ENCODE peak calls at places on chromosomes 13 and 19, in nine cellular contexts. U, Y, J, S, O, C, Q, W and T are unnamed samples.
A peak's percentile ranks its signal among the peaks of the same experiment; 100 is the strongest.

GRCh38 chr19:45716314-45717130 is 14.2 kb downstream of the FBXO46 start:
- DNase-seq in U (no peak), Y (no peak), J (peak; percentile 36), S (no peak), O (no peak), C (peak; percentile 35), Q (no peak), W (peak; percentile 43), T (peak; percentile 22)

GRCh38 chr19:860481-861098 is 1.1 kb downstream of the CFD start:
- DNase-seq in U (no peak), Y (peak; percentile 59), J (peak; percentile 89), S (peak; percentile 73), O (peak; percentile 77), C (peak; percentile 66), Q (no peak), W (peak; percentile 69), T (no peak)

GRCh38 chr13:58682616-58683015 is 1051.1 kb downstream of the PCDH17 start:
- DNase-seq in U (no peak), Y (no peak), J (no peak), S (no peak), O (no peak), C (no peak), Q (no peak), W (no peak), T (no peak)

GRCh38 chr19:30330266-30330665 is 41.9 kb upstream of the ZNF536 start:
- DNase-seq in U (no peak), Y (no peak), J (no peak), S (no peak), O (no peak), C (no peak), Q (peak; percentile 19), W (no peak), T (no peak)

GRCh38 chr19:49512970-49513745 is 697 bp downstream of the FCGRT start:
- DNase-seq in U (no peak), Y (peak; percentile 59), J (no peak), S (no peak), O (peak; percentile 55), C (peak; percentile 46), Q (no peak), W (peak; percentile 73), T (peak; percentile 72)

GRCh38 chr13:32267836-32268439 is 47.2 kb downstream of the ZAR1L start:
- DNase-seq in U (no peak), Y (peak; percentile 57), J (no peak), S (peak; percentile 51), O (no peak), C (no peak), Q (no peak), W (no peak), T (no peak)

GRCh38 chr13:99311748-99312492 is 4.7 kb upstream of the GPR183 start:
- DNase-seq in U (no peak), Y (no peak), J (no peak), S (no peak), O (no peak), C (peak; percentile 58), Q (peak; percentile 74), W (no peak), T (peak; percentile 50)

GRCh38 chr19:14325863-14326262 is 55.4 kb upstream of the ADGRE5 start:
- DNase-seq in U (no peak), Y (no peak), J (peak; percentile 33), S (no peak), O (no peak), C (no peak), Q (no peak), W (no peak), T (no peak)

GRCh38 chr19:50959731-50960500 is 7.1 kb upstream of the KLK5 start:
- DNase-seq in U (no peak), Y (no peak), J (peak; percentile 52), S (no peak), O (no peak), C (no peak), Q (no peak), W (no peak), T (no peak)

DNA sequence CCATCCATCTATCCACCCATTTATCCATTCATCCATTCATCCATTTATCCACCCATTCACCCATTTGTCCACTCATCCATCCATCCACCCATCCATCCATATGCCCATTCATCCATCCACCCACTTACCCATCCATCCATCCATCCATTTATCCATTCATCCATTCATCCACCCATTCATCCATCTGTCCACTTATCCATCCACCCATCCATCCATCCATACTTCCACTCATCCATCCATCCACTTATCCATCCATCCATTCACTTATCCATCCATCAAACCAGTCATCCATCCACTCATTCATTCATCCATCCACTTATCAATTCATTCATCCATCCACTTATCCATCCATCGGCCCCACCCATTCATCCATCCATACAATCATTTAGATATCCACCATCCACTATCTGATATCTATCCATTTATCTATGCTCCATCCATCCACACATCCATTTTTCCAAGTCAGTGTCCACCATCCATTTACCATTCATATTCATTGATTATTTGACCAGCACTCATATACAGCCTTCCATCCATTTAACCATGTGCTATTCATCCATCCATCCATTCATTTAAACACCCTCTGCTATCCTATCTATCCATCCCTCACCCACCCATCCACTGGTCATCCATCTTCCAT is 2.8 kb downstream of the TMEM221 start:
- DNase-seq in U (no peak), Y (no peak), J (no peak), S (no peak), O (no peak), C (no peak), Q (no peak), W (no peak), T (no peak)
- TF ChIP-seq POLR2A in U (no peak), Y (no peak), J (no peak), S (no peak), O (no peak), C (no peak), Q (no peak), W (no peak), T (no peak)

GRCh38 chr19:6464070-6464873 is at the start of gene CRB3:
- DNase-seq in U (no peak), Y (peak; percentile 96), J (peak; percentile 21), S (peak; percentile 80), O (no peak), C (no peak), Q (peak; percentile 83), W (peak; percentile 37), T (no peak)
- H3K4me3 ChIP-seq in U (no peak within 1 kb of the TSS), Y (peak within 1 kb of the TSS; percentile 39), J (peak within 1 kb of the TSS; percentile 52), S (peak within 1 kb of the TSS; percentile 95), O (no peak within 1 kb of the TSS), C (peak within 1 kb of the TSS; percentile 34), Q (peak within 1 kb of the TSS; percentile 59), W (peak within 1 kb of the TSS; percentile 12), T (no peak within 1 kb of the TSS)

GRCh38 chr19:9570255-9570654 is 14.0 kb downstream of the ZNF121 start:
- DNase-seq in U (no peak), Y (no peak), J (no peak), S (no peak), O (no peak), C (no peak), Q (no peak), W (no peak), T (no peak)

GRCh38 chr19:9565900-9566705 is 18.2 kb downstream of the ZNF121 start:
- DNase-seq in U (no peak), Y (no peak), J (peak; percentile 53), S (no peak), O (no peak), C (no peak), Q (no peak), W (no peak), T (no peak)

GRCh38 chr19:9566729-9567128 is 17.6 kb downstream of the ZNF121 start:
- DNase-seq in U (no peak), Y (no peak), J (peak; percentile 17), S (no peak), O (no peak), C (no peak), Q (no peak), W (no peak), T (no peak)
- TF ChIP-seq CTCF in U (no peak), Y (no peak), J (no peak), S (peak; percentile 24), O (no peak), C (no peak), Q (no peak), W (no peak), T (no peak)

GRCh38 chr19:7920520-7921301 is 573 bp downstream of the SNAPC2 start:
- DNase-seq in U (peak; percentile 99), Y (peak; percentile 100), J (peak; percentile 96), S (peak; percentile 89), O (peak; percentile 99), C (peak; percentile 100), Q (peak; percentile 100), W (peak; percentile 100), T (peak; percentile 100)
- TF ChIP-seq POLR2A in U (no peak), Y (no peak), J (no peak), S (no peak), O (peak; percentile 47), C (no peak), Q (peak; percentile 47), W (no peak), T (peak; percentile 64)

GRCh38 chr19:16113727-16114126 is 2.0 kb downstream of the RAB8A start:
- DNase-seq in U (no peak), Y (no peak), J (no peak), S (no peak), O (no peak), C (no peak), Q (no peak), W (no peak), T (no peak)
- H3K4me3 ChIP-seq in U (no peak overlapping the region), Y (no peak overlapping the region), J (no peak overlapping the region), S (no peak overlapping the region), O (no peak overlapping the region), C (no peak overlapping the region), Q (no peak overlapping the region), W (no peak overlapping the region), T (no peak overlapping the region)